ENCODE peak calls at places on chromosomes 13 and 19, in five cellular contexts. V is epithelial cell of esophagus, W is OCI-LY7, F is right lobe of liver, B is heart right ventricle. C is an unnamed sample.

GRCh38 chr19:21202865-21203494 is 61.1 kb downstream of the ZNF431 start:
- DNase-seq in W (peak; percentile 68), B (no peak), V (peak; percentile 60), F (no peak), C (no peak)

GRCh38 chr19:45514376-45515051 is 7.2 kb downstream of the VASP start:
- DNase-seq in F (peak; percentile 89), V (no peak), B (no peak), W (no peak), C (no peak)

GRCh38 chr13:22095794-22096193 is 424.9 kb downstream of the FGF9 start:
- DNase-seq in V (no peak), B (no peak), W (no peak), F (no peak), C (no peak)

GRCh38 chr19:16226878-16227836 is 29.4 kb downstream of the AP1M1 start:
- DNase-seq in V (no peak), F (no peak), B (no peak), W (no peak), C (no peak)

GRCh38 chr13:82772802-82773201 is 1109.5 kb downstream of the SLITRK1 start:
- DNase-seq in W (no peak), F (no peak), V (peak; percentile 29), B (no peak), C (no peak)

GRCh38 chr13:27599096-27599495 is 21.2 kb downstream of the LNX2 start:
- DNase-seq in B (no peak), W (no peak), V (no peak), F (no peak), C (no peak)

GRCh38 chr13:43269037-43269476 is 245.7 kb downstream of the DNAJC15 start:
- DNase-seq in B (no peak), V (peak; percentile 96), W (no peak), F (no peak), C (no peak)

GRCh38 chr19:33385956-33386355 is 12.4 kb downstream of the CEBPG start:
- DNase-seq in W (no peak), F (peak; percentile 71), B (peak; percentile 60), V (no peak), C (no peak)

GRCh38 chr13:98188544-98189166 is 11.6 kb upstream of the RNF113B start:
- DNase-seq in V (no peak), W (no peak), B (no peak), F (peak; percentile 85), C (no peak)

GRCh38 chr13:80010846-80011245 is 330.1 kb downstream of the SPRY2 start:
- DNase-seq in V (no peak), W (no peak), F (no peak), B (no peak), C (no peak)

GRCh38 chr13:78993792-78994191 is 334.8 kb upstream of the OBI1 start:
- DNase-seq in V (no peak), B (no peak), F (no peak), W (no peak), C (no peak)

GRCh38 chr19:58477130-58477529 is 978 bp downstream of the ZNF446 start:
- DNase-seq in B (no peak), W (no peak), F (no peak), V (no peak), C (no peak)
- H3K4me3 ChIP-seq in B (peak overlapping the region; percentile 58), W (peak overlapping the region; percentile 75), F (peak overlapping the region; percentile 66), V (no peak overlapping the region), C (no peak overlapping the region)

GRCh38 chr19:35545001-35545854 is at the start of gene TMEM147:
- DNase-seq in F (peak; percentile 96), W (peak; percentile 92), V (peak; percentile 88), B (peak; percentile 95), C (peak; percentile 96)

GRCh38 chr19:35549174-35549788 is 3.9 kb downstream of the TMEM147 start:
- DNase-seq in W (peak; percentile 82), V (peak; percentile 79), F (peak; percentile 63), B (no peak), C (peak; percentile 36)

GRCh38 chr19:35545855-35546381 is 492 bp downstream of the TMEM147 start:
- DNase-seq in W (peak; percentile 42), V (peak; percentile 47), B (peak; percentile 31), F (peak; percentile 70), C (peak; percentile 47)

GRCh38 chr19:35544110-35544802 is 1.2 kb upstream of the TMEM147 start:
- DNase-seq in F (no peak), V (no peak), B (no peak), W (no peak), C (no peak)

DNA sequence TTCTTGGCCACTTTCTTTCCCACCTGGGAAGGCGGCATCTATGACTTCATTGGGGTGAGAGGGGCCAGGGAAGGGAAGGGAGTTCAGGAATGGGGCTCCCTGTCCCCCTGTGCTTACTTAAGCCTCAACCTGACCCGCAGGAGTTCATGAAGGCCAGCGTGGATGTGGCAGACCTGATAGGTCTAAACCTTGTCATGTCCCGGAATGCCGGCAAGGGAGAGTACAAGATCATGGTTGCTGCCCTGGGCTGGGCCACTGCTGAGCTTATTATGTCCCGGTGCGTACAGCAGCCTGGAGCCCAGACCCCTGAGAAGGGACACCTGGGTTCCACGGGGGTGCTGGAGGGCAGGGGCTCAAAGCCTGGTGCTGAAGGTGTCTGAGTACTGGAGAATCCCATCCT is 1.1 kb downstream of the TMEM147 start:
- DNase-seq in B (no peak), V (no peak), F (no peak), W (no peak), C (no peak)
- H3K4me3 ChIP-seq in B (peak overlapping the region; percentile 87), V (peak overlapping the region; percentile 75), F (no peak overlapping the region), W (peak overlapping the region; percentile 80), C (peak overlapping the region; percentile 79)

GRCh38 chr19:35755160-35755549 is 1.7 kb downstream of the HSPB6 start:
- DNase-seq in B (no peak), W (no peak), F (no peak), V (no peak), C (no peak)
- H3K4me3 ChIP-seq in B (peak overlapping the region; percentile 88), W (no peak overlapping the region), F (no peak overlapping the region), V (peak overlapping the region; percentile 22), C (no peak overlapping the region)

GRCh38 chr19:35774274-35775045 is 904 bp upstream of the ARHGAP33 start:
- DNase-seq in W (no peak), F (no peak), V (no peak), B (no peak), C (no peak)
- H3K4me3 ChIP-seq in W (peak overlapping the region; percentile 80), F (peak overlapping the region; percentile 73), V (no peak overlapping the region), B (peak overlapping the region; percentile 83), C (peak overlapping the region; percentile 92)

DNA sequence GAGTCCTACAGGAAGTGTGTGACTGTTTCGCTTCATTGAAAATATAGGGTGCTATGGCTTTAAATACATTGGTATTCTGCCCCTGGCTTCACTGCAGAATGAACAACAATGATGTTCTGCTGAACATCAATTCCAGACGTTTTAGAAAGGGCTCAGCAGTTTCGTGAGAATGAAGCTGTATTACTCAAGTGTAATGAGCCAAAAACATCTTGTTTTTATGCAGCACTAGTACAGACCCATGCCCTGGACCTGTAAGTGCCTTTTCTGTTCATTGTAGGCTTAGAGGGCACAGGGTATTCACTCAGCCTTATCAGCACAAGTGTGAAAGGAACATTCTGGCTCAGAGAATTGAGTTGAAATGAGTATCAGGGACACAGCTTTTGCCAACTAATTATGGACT is 363.0 kb downstream of the NALCN start:
- DNase-seq in W (no peak), V (no peak), F (no peak), B (no peak), C (no peak)
- H3K4me3 ChIP-seq in W (no peak overlapping the region), V (no peak overlapping the region), F (no peak overlapping the region), B (no peak overlapping the region), C (no peak overlapping the region)

GRCh38 chr19:55486043-55486970 is 1.3 kb downstream of the NAT14 start:
- DNase-seq in B (no peak), V (no peak), W (no peak), F (no peak), C (no peak)
- H3K4me3 ChIP-seq in B (peak overlapping the region; percentile 31), V (no peak overlapping the region), W (peak overlapping the region; percentile 76), F (no peak overlapping the region), C (no peak overlapping the region)

C was measured in Peyer's patch.